ENCODE peak calls at places on chromosomes 13 and 19, in six cellular contexts. X is CD4-positive, alpha-beta T cell; M is caudate nucleus; R is COR-L47; J is stimulated activated CD8-positive, alpha-beta memory T cell treated with anti-CD3 and anti-CD28 coated beads, Interleukin-15, amount 100 ng/mL, for 4 hours; F is bronchial epithelial cell. N is an unnamed sample.

GRCh38 chr13:77876176-77876575 is 42.5 kb downstream of the EDNRB start:
- DNase-seq in J (no peak), R (no peak), F (no peak), M (no peak), X (no peak), N (no peak)

GRCh38 chr13:108987945-108988344 is 358.5 kb downstream of the MYO16 start:
- DNase-seq in X (no peak), F (no peak), M (no peak), R (no peak), J (no peak), N (no peak)

GRCh38 chr19:54388001-54388802 is 23.5 kb upstream of the LAIR1 start:
- DNase-seq in R (no peak), X (peak), M (no peak), J (no peak), F (no peak), N (no peak)

GRCh38 chr19:38687837-38688378 is 40.5 kb downstream of the ACTN4 start:
- DNase-seq in R (no peak), F (no peak), X (no peak), M (no peak), J (no peak), N (no peak)

GRCh38 chr13:93963266-93964131 is 516.0 kb downstream of the DCT start:
- DNase-seq in J (no peak), R (peak), M (no peak), X (no peak), F (peak), N (peak)

GRCh38 chr19:29866011-29866410 is 54.2 kb downstream of the CCNE1 start:
- DNase-seq in J (no peak), F (no peak), X (no peak), R (no peak), M (no peak), N (no peak)

GRCh38 chr19:35015576-35016351 is 14.5 kb upstream of the SCN1B start:
- DNase-seq in R (no peak), F (no peak), J (no peak), M (no peak), X (no peak), N (no peak)

GRCh38 chr19:14558370-14559066 is 13.3 kb downstream of the NDUFB7 start:
- DNase-seq in X (no peak), M (no peak), F (no peak), R (no peak), J (no peak), N (no peak)

GRCh38 chr19:17156296-17156946 is 58.7 kb upstream of the USE1 start:
- DNase-seq in M (no peak), X (no peak), F (no peak), R (no peak), J (no peak), N (no peak)